ENCODE peak calls at places on chromosome 5, in seven cellular contexts. P, E, H, Y, R, Z and T are unnamed samples.

GRCh38 chr5:83440826-83441225 is 30.7 kb upstream of the VCAN start:
- DNase-seq in H (no peak), Z (no peak), Y (no peak), R (no peak), E (no peak), P (peak), T (no peak)

GRCh38 chr5:17248999-17249634 is 31.7 kb downstream of the BASP1 start:
- DNase-seq in P (peak), Y (no peak), R (peak), Z (no peak), E (peak), H (peak), T (no peak)

GRCh38 chr5:145484195-145484594 is 350.9 kb downstream of the PRELID2 start:
- DNase-seq in Y (no peak), R (peak), H (no peak), E (peak), Z (no peak), P (peak), T (no peak)

GRCh38 chr5:95859327-95860060 is 37.0 kb upstream of the GLRX start:
- DNase-seq in Z (no peak), E (no peak), P (no peak), H (peak), Y (no peak), R (peak), T (no peak)

GRCh38 chr5:115787426-115787825 is 29.0 kb downstream of the CDO1 start:
- DNase-seq in H (no peak), R (no peak), E (no peak), P (no peak), Z (no peak), Y (no peak), T (no peak)

GRCh38 chr5:124707516-124707915 is 38.9 kb downstream of the ZNF608 start:
- DNase-seq in E (no peak), Z (no peak), R (no peak), Y (no peak), H (no peak), P (no peak), T (no peak)

GRCh38 chr5:157562111-157562581 is 13.4 kb downstream of the ADAM19 start:
- DNase-seq in P (peak), R (no peak), H (peak), E (no peak), Z (no peak), Y (peak), T (no peak)

GRCh38 chr5:17951392-17952169 is 317.3 kb downstream of the TAF11L14 start:
- DNase-seq in R (no peak), P (no peak), Z (no peak), H (no peak), E (no peak), Y (no peak), T (peak)

GRCh38 chr5:168409601-168410458 is 76.4 kb upstream of the RARS1 start:
- DNase-seq in P (peak), H (peak), E (no peak), Z (no peak), Y (no peak), R (peak), T (peak)

GRCh38 chr5:172768573-172769323 is 2.2 kb downstream of the DUSP1 start:
- DNase-seq in P (peak), E (no peak), R (peak), H (no peak), Z (no peak), Y (peak), T (no peak)

GRCh38 chr5:69265931-69266330 is 31.2 kb downstream of the CDK7 start:
- DNase-seq in Y (no peak), R (no peak), Z (no peak), P (no peak), H (no peak), E (no peak), T (peak)

GRCh38 chr5:101977729-101978345 is 318.2 kb downstream of the SLCO4C1 start:
- DNase-seq in Z (no peak), R (peak), H (no peak), E (peak), Y (no peak), P (peak), T (peak)

GRCh38 chr5:42268630-42269029 is 154.6 kb upstream of the GHR start:
- DNase-seq in Z (no peak), P (peak), H (no peak), R (peak), E (no peak), Y (no peak), T (peak)

GRCh38 chr5:117761190-117761589 is 1186.6 kb upstream of the SEMA6A start:
- DNase-seq in Y (no peak), H (no peak), E (no peak), R (peak), P (no peak), Z (no peak), T (no peak)

GRCh38 chr5:126694403-126694802 is 82.5 kb upstream of the LMNB1 start:
- DNase-seq in P (no peak), Z (no peak), R (no peak), Y (no peak), H (no peak), E (no peak), T (no peak)

GRCh38 chr5:123364443-123364842 is 58.8 kb downstream of the CEP120 start:
- DNase-seq in Z (no peak), E (no peak), H (no peak), R (no peak), P (no peak), Y (no peak), T (no peak)

GRCh38 chr5:45411971-45412612 is 284.1 kb downstream of the HCN1 start:
- DNase-seq in E (no peak), R (peak), Z (no peak), Y (no peak), H (no peak), P (peak), T (no peak)

GRCh38 chr5:148974638-148975330 is 88.1 kb downstream of the SH3TC2 start:
- DNase-seq in R (no peak), Y (no peak), H (no peak), E (no peak), Z (no peak), P (no peak), T (peak)

GRCh38 chr5:83632874-83633273 is 87.8 kb downstream of the HAPLN1 start:
- DNase-seq in Z (no peak), E (peak), H (no peak), P (peak), R (peak), Y (no peak), T (peak)

GRCh38 chr5:172496671-172497371 is 42.5 kb upstream of the SH3PXD2B start:
- DNase-seq in Z (peak), R (peak), P (peak), E (no peak), Y (peak), H (peak), T (peak)

GRCh38 chr5:176899296-176899891 is at the start of gene HK3:
- DNase-seq in Y (no peak), P (no peak), Z (peak), R (no peak), E (no peak), H (no peak), T (no peak)

GRCh38 chr5:65307088-65307487 is 174.6 kb downstream of the ADAMTS6 start:
- DNase-seq in Z (no peak), H (no peak), P (no peak), Y (no peak), E (no peak), R (no peak), T (no peak)

GRCh38 chr5:96569770-96570169 is 92.4 kb upstream of the CAST start:
- DNase-seq in R (no peak), Y (no peak), H (no peak), P (no peak), E (no peak), Z (no peak), T (no peak)

GRCh38 chr5:101976933-101977332 is 319.2 kb downstream of the SLCO4C1 start:
- DNase-seq in E (no peak), R (no peak), Z (no peak), H (no peak), P (no peak), Y (no peak), T (no peak)

GRCh38 chr5:14906628-14907027 is 35.0 kb upstream of the ANKH start:
- DNase-seq in H (no peak), R (no peak), P (no peak), Y (no peak), Z (no peak), E (no peak), T (no peak)

GRCh38 chr5:154475613-154476342 is 2.2 kb downstream of the HAND1 start:
- DNase-seq in P (no peak), E (no peak), Z (no peak), H (peak), Y (no peak), R (no peak), T (no peak)

GRCh38 chr5:11407553-11408145 is 496.6 kb downstream of the CTNND2 start:
- DNase-seq in Y (no peak), E (no peak), R (no peak), H (no peak), Z (no peak), P (no peak), T (no peak)

DNA sequence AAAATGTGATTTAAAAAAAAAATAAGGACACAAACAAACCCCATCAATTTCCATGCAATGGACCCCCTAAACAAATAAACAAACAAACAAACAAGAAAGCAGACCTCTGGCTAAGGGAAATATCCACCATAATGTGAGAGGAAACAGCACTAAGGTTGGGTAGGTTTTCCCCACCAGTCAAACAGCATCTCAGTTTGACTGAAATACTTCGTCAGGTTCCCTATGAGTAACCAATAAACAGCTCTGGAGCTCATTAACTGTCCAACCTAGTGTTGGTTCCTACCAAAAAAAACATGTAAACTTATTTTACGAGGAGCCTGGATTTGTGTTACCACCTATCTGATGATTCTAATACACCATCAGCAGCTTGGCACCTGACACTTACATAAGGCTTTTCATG is 198.5 kb upstream of the TARS1 start:
- DNase-seq in E (no peak), P (no peak), R (no peak), Z (no peak), H (no peak), Y (no peak), T (no peak)
- H3K4me3 ChIP-seq in E (no peak), P (no peak), R (no peak), Z (no peak), H (no peak), Y (no peak), T (no peak)

GRCh38 chr5:112396430-112396829 is 22.6 kb downstream of the EPB41L4A start:
- DNase-seq in E (no peak), R (no peak), P (no peak), H (no peak), Y (no peak), Z (no peak), T (no peak)
- H3K4me3 ChIP-seq in E (no peak), R (no peak), P (no peak), H (no peak), Y (no peak), Z (no peak), T (no peak)

GRCh38 chr5:142320427-142320732 is 4.4 kb downstream of the SPRY4 start:
- DNase-seq in P (no peak), Y (no peak), H (no peak), R (no peak), Z (no peak), E (no peak), T (no peak)
- H3K4me3 ChIP-seq in P (peak), Y (peak), H (peak), R (peak), Z (no peak), E (peak), T (peak)

GRCh38 chr5:150978590-150978989 is 41.8 kb upstream of the GPX3 start:
- DNase-seq in E (no peak), Z (no peak), P (no peak), H (no peak), Y (no peak), R (no peak), T (no peak)
- H3K4me3 ChIP-seq in E (no peak), Z (no peak), P (no peak), H (no peak), Y (no peak), R (no peak), T (no peak)

GRCh38 chr5:1003296-1003937 is 5.2 kb upstream of the NKD2 start:
- DNase-seq in Z (peak), P (no peak), R (no peak), H (peak), E (no peak), Y (peak), T (no peak)
- H3K4me3 ChIP-seq in Z (no peak), P (no peak), R (no peak), H (no peak), E (no peak), Y (no peak), T (no peak)

GRCh38 chr5:8897316-8897715 is 648.6 kb downstream of the SEMA5A start:
- DNase-seq in R (no peak), H (no peak), E (no peak), P (no peak), Z (no peak), Y (no peak), T (no peak)
- H3K4me3 ChIP-seq in R (no peak), H (no peak), E (no peak), P (no peak), Z (no peak), Y (no peak), T (no peak)